ENCODE peak calls at places on chromosomes 4 and X, in five cellular contexts. R is SK-N-SH, D is K562, S is GM12892, Z is GM12891. B is an unnamed sample.

GRCh38 chr4:26176621-26177121 is 144.1 kb upstream of the RBPJ start:
- DNase-seq in R (no peak), D (no peak), S (no peak), Z (no peak), B (no peak)

GRCh38 chr4:140005699-140006098 is 148.3 kb downstream of the MAML3 start:
- DNase-seq in R (peak), D (no peak), S (no peak), Z (no peak), B (no peak)

GRCh38 chr4:121053601-121054143 is 18.7 kb downstream of the NDNF start:
- DNase-seq in R (no peak), D (no peak), S (no peak), Z (no peak), B (no peak)

GRCh38 chr4:78642934-78643333 is 91.4 kb downstream of the ANXA3 start:
- DNase-seq in R (no peak), D (peak), S (no peak), Z (no peak), B (no peak)

GRCh38 chr4:173807347-173807746 is 277.3 kb upstream of the HAND2 start:
- DNase-seq in R (no peak), D (no peak), S (no peak), Z (no peak), B (no peak)

GRCh38 chr4:27218013-27218412 is 357.4 kb downstream of the STIM2 start:
- DNase-seq in R (no peak), D (no peak), S (no peak), Z (no peak), B (no peak)

GRCh38 chr4:8292388-8293107 is 23.0 kb downstream of the HTRA3 start:
- DNase-seq in R (no peak), D (no peak), S (no peak), Z (no peak), B (no peak)

GRCh38 chr4:25051534-25051933 is 20.8 kb upstream of the LGI2 start:
- DNase-seq in R (no peak), D (no peak), S (no peak), Z (no peak), B (no peak)

GRCh38 chr4:84622959-84623358 is 40.0 kb downstream of the CDS1 start:
- DNase-seq in R (no peak), D (no peak), S (no peak), Z (no peak), B (no peak)

GRCh38 chr4:106898621-106899230 is 137.4 kb downstream of the DKK2 start:
- DNase-seq in R (peak), D (peak), S (no peak), Z (peak), B (peak)

GRCh38 chr4:82733636-82734035 is 65.0 kb downstream of the SCD5 start:
- DNase-seq in R (no peak), D (no peak), S (no peak), Z (no peak), B (no peak)

GRCh38 chr4:114349543-114350175 is 248.9 kb upstream of the UGT8 start:
- DNase-seq in R (no peak), D (no peak), S (no peak), Z (no peak), B (no peak)

GRCh38 chr4:166421556-166422156 is 548.6 kb downstream of the TLL1 start:
- DNase-seq in R (no peak), D (no peak), S (no peak), Z (no peak), B (no peak)
- TF ChIP-seq TAF1 in R (no peak), D (no peak), S (no peak), Z (no peak), B (no peak)

DNA sequence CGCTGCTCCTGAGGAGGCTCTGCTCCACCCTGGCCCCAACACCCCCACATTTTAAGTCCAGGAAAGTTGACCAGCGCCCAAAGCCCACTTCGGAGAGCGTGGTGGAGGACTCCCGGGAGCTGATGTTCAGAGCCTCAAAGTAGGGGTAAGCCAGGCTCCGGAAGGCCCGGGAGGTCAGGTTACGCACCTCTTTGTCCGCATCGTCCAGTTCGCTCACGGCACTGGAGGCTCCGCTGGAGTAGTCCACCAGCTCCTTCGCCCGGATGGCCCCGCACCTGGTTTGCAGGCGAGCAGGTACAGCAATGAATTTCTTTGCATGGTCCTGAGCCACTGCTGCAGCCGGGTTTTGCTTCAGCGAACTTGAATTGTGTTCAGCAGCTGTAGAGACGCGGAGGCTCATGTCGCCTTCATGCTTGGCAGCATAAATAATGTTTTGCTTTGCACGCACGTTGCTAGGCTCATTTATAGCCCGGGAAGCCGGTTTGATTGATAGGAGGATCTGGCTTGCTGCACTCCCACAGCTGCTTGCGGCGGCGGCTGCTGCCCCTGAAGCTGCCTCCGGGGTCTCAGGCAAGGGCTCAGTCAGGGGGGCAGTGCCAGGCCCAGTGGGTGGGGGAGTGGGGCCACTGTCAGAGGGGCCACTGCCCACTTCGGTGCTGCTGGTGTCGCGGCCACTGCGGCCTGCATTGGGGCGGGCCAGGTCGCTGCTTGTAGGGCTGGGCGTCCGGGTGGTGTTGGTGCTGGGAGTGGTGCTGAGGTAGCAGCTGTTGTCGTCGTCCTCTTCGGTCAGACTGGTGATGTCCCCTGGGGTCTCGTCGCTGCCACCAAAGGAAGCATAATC is 4.8 kb downstream of the C4orf54 start:
- DNase-seq in R (peak), D (no peak), S (no peak), Z (no peak), B (no peak)
- TF ChIP-seq TAF1 in R (no peak), D (no peak), S (no peak), Z (no peak), B (no peak)

GRCh38 chrX:118153270-118153669 is 36.7 kb upstream of the KLHL13 start:
- DNase-seq in R (no peak), D (no peak), S (no peak), Z (no peak), B (no peak)
- TF ChIP-seq TAF1 in R (no peak), D (no peak), S (no peak), Z (no peak), B (no peak)

GRCh38 chr4:21801661-21802355 is 146.8 kb downstream of the KCNIP4 start:
- DNase-seq in R (no peak), D (no peak), S (no peak), Z (no peak), B (no peak)
- TF ChIP-seq TAF1 in R (no peak), D (no peak), S (no peak), Z (no peak), B (no peak)

GRCh38 chr4:113053883-113054282 is 4.4 kb downstream of the ANK2 start:
- DNase-seq in R (no peak), D (no peak), S (no peak), Z (no peak), B (no peak)

GRCh38 chr4:113050361-113050760 is 908 bp downstream of the ANK2 start:
- DNase-seq in R (no peak), D (no peak), S (no peak), Z (no peak), B (no peak)

GRCh38 chr4:113050837-113051236 is 1.4 kb downstream of the ANK2 start:
- DNase-seq in R (no peak), D (no peak), S (no peak), Z (no peak), B (no peak)

GRCh38 chr4:113051361-113051760 is 1.9 kb downstream of the ANK2 start:
- DNase-seq in R (no peak), D (no peak), S (no peak), Z (no peak), B (no peak)

DNA sequence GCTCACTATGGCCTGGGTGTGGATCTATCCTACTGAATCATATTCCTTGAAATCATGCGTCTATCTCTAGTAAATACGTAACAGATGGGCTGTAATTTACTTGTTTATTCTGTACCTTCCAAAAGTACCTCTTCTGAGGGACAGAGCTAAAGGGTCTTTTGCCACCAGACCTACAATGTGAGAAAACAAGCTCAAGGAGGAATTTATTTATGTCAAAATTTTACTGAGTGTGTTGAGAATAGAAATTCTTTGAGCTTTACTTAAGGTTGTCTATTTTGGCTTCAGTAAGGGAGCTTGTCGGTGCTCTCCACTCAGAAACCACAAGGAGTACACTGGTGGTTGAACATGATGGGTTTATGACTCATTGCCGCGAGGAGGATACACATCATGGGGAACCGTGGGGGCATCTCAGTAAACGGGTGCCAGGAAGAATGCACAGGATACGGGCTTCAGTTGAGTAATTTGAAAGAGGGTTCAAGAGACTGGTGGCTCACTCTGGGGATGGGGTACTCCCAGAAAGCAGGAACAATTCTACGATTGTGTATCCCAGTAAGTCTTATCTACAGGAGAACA is 3.0 kb downstream of the ANK2 start:
- DNase-seq in R (no peak), D (peak), S (no peak), Z (no peak), B (no peak)
- TF ChIP-seq TAF1 in R (no peak), D (no peak), S (no peak), Z (no peak), B (no peak)

GRCh38 chrX:39682778-39683177 is 415.0 kb downstream of the BCOR start:
- DNase-seq in R (no peak), D (peak), S (no peak), Z (no peak), B (no peak)
- TF ChIP-seq TAF1 in R (no peak), D (no peak), S (no peak), Z (no peak), B (no peak)

DNA sequence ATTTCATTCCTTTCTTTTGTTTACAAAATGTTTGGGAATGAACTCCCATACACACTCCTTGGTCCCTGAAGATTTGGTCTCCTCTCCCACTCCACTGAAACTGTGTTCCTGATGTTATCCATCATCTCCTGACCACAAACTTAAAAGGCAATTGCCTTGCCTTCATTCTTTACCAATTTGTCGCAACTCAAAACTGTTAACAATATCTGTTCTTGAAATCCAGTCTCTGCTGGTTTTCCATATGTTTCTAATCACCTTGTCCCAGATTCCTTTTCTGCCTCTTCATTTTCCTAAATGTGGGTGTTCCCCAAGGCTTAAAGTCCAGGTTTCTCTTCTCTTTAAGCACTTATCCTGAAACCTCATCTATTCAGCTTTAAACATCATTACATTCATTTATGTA is 262.3 kb upstream of the TTC29 start:
- DNase-seq in R (no peak), D (no peak), S (no peak), Z (no peak), B (no peak)
- TF ChIP-seq TAF1 in R (no peak), D (no peak), S (no peak), Z (no peak), B (no peak)